ENCODE peak calls at places on chromosomes 4 and X, in five cellular contexts. J is heart right ventricle, G is IMR-90, Y is brain microvascular endothelial cell, Q is Caco-2. V is an unnamed sample.

GRCh38 chr4:145808848-145809512 is 129.0 kb downstream of the C4orf51 start:
- DNase-seq in J (no peak), G (no peak), Y (no peak), Q (no peak), V (no peak)

GRCh38 chrX:17456526-17456925 is 81.5 kb downstream of the NHS start:
- DNase-seq in J (no peak), G (no peak), Y (no peak), Q (no peak), V (no peak)

GRCh38 chr4:87219648-87220093 is 747 bp downstream of the KLHL8 start:
- DNase-seq in J (peak), G (peak), Y (peak), Q (no peak), V (no peak)

GRCh38 chrX:112826020-112826419 is 14.6 kb downstream of the AMOT start:
- DNase-seq in J (no peak), G (peak), Y (no peak), Q (no peak), V (no peak)

GRCh38 chr4:134944115-134944514 is 742.5 kb upstream of the PABPC4L start:
- DNase-seq in J (no peak), G (no peak), Y (no peak), Q (no peak), V (no peak)

GRCh38 chr4:62018537-62018936 is 818.4 kb downstream of the ADGRL3 start:
- DNase-seq in J (no peak), G (no peak), Y (no peak), Q (no peak), V (no peak)

GRCh38 chrX:331772-332495 is 13.3 kb upstream of the GTPBP6 start:
- DNase-seq in J (no peak), G (no peak), Y (no peak), Q (no peak), V (no peak)

GRCh38 chr4:151744614-151745013 is 16.2 kb downstream of the GATB start:
- DNase-seq in J (no peak), G (peak), Y (peak), Q (no peak), V (peak)

GRCh38 chr4:165325732-165326512 is 1.5 kb upstream of the MSMO1 start:
- DNase-seq in J (no peak), G (peak), Y (peak), Q (peak), V (peak)

GRCh38 chr4:3496021-3496420 is 32.9 kb downstream of the DOK7 start:
- DNase-seq in J (no peak), G (no peak), Y (no peak), Q (no peak), V (no peak)

GRCh38 chr4:174105202-174105601 is 178.3 kb downstream of the FBXO8 start:
- DNase-seq in J (no peak), G (no peak), Y (no peak), Q (no peak), V (no peak)

GRCh38 chrX:16666541-16666940 is 16.6 kb downstream of the S100G start:
- DNase-seq in J (no peak), G (peak), Y (peak), Q (no peak), V (no peak)

GRCh38 chr4:122617597-122618593 is 3.0 kb downstream of the IL21 start:
- DNase-seq in J (no peak), G (no peak), Y (no peak), Q (no peak), V (no peak)

GRCh38 chr4:188139141-188139540 is at the start of gene TRIML1:
- DNase-seq in J (no peak), G (no peak), Y (no peak), Q (no peak), V (no peak)

GRCh38 chr4:142840516-142841123 is 5.5 kb downstream of the INPP4B start:
- DNase-seq in J (no peak), G (peak), Y (peak), Q (no peak), V (no peak)

GRCh38 chr4:135120190-135120589 is 918.6 kb upstream of the PABPC4L start:
- DNase-seq in J (no peak), G (peak), Y (peak), Q (no peak), V (no peak)

GRCh38 chr4:25088342-25088952 is 57.7 kb upstream of the LGI2 start:
- DNase-seq in J (peak), G (peak), Y (peak), Q (no peak), V (no peak)

GRCh38 chr4:79852305-79852730 is 220.7 kb downstream of the ANTXR2 start:
- DNase-seq in J (no peak), G (peak), Y (peak), Q (peak), V (no peak)

GRCh38 chr4:143375326-143376073 is 38.8 kb downstream of the GAB1 start:
- DNase-seq in J (no peak), G (no peak), Y (peak), Q (no peak), V (no peak)

GRCh38 chr4:118953276-118953675 is 64.6 kb downstream of the SYNPO2 start:
- DNase-seq in J (no peak), G (no peak), Y (no peak), Q (no peak), V (no peak)

GRCh38 chr4:111854494-111855087 is 290.7 kb upstream of the FAM241A start:
- DNase-seq in J (peak), G (peak), Y (peak), Q (peak), V (no peak)

GRCh38 chr4:108130955-108131354 is 37.8 kb downstream of the LEF1 start:
- DNase-seq in J (no peak), G (no peak), Y (no peak), Q (no peak), V (no peak)

GRCh38 chr4:153763404-153763803 is 3.6 kb upstream of the RNF175 start:
- DNase-seq in J (no peak), G (no peak), Y (no peak), Q (no peak), V (no peak)

GRCh38 chr4:184370711-184371389 is 103.5 kb downstream of the IRF2 start:
- DNase-seq in J (no peak), G (peak), Y (no peak), Q (no peak), V (no peak)

GRCh38 chrX:114675365-114675764 is 91.5 kb downstream of the HTR2C start:
- DNase-seq in J (no peak), G (no peak), Y (no peak), Q (no peak), V (no peak)

DNA sequence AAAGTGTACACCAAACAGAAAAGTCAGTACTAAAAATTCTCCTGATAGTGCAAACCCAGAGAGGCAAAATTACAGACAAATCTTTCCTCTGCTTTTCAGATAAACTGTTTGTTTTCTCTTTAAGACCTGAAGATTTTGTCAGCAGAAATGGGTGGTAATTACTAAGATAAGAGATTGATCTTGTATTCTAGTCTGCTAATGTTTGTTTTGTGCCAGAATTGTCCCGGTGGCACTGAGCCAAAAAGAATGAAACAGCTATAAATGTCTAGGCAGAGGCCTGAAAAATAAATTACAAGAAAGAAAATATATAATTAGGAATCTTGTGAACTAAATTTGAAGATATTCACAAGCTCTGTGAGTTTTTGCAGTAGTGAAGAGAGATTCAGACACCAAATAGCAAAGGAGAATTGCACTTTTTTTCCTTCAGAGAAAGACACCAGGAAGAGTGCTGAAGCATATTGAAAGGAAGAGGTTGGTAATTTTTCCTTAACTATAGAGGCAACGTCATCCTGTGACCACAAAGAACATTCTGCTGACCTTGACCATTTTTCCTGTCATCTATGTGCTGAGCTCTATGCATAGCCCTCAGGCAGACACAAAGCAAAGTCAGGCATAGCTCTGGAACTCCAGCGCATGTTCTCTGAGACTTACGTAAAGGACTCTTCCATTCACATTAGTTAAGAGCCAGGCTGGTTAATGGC is 314.5 kb upstream of the RASGEF1B start:
- DNase-seq in J (peak), G (no peak), Y (peak), Q (no peak), V (no peak)
- TF ChIP-seq CTCF in J (no peak), G (no peak), Y (no peak), Q (no peak), V (no peak)

GRCh38 chr4:26826721-26827120 is 33.9 kb upstream of the STIM2 start:
- DNase-seq in J (peak), G (peak), Y (peak), Q (no peak), V (no peak)
- H3K4me3 ChIP-seq in J (no peak), G (no peak), Y (no peak), Q (no peak), V (no peak)

GRCh38 chrX:9873360-9873759 is 87.1 kb downstream of the SHROOM2 start:
- DNase-seq in J (no peak), G (no peak), Y (no peak), Q (no peak), V (no peak)

GRCh38 chrX:9875801-9876200 is 89.6 kb downstream of the SHROOM2 start:
- DNase-seq in J (no peak), G (no peak), Y (no peak), Q (no peak), V (no peak)

GRCh38 chrX:9873952-9874351 is 87.7 kb downstream of the SHROOM2 start:
- DNase-seq in J (no peak), G (peak), Y (no peak), Q (peak), V (no peak)

GRCh38 chrX:9874483-9874882 is 88.3 kb downstream of the SHROOM2 start:
- DNase-seq in J (no peak), G (peak), Y (no peak), Q (no peak), V (no peak)

DNA sequence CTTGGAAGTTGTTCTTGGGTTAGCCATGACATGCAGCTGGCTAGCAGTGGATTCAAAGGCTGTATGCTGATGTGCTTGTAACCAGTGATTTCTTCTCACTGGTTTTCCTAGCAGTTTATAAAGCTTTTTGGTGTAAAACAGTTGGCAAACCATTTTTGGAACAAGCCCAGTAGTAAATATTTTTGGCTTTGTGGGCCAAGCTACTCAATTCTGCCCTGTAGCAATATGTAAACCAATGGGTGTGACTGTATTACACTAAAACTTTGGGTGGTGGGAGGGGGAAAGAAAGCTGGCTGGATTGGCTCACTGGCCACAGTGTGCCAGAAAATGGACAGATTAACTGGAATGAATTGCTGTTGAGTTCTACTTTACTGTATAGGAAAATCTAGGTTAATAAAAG is 85.6 kb downstream of the SHROOM2 start:
- DNase-seq in J (no peak), G (peak), Y (no peak), Q (no peak), V (no peak)
- TF ChIP-seq CTCF in J (no peak), G (no peak), Y (no peak), Q (no peak), V (no peak)

GRCh38 chr4:68432320-68432719 is 14.9 kb upstream of the TMPRSS11E start:
- DNase-seq in J (no peak), G (no peak), Y (no peak), Q (no peak), V (no peak)

GRCh38 chr4:68434277-68434676 is 13.0 kb upstream of the TMPRSS11E start:
- DNase-seq in J (no peak), G (no peak), Y (no peak), Q (no peak), V (no peak)

GRCh38 chr4:68430337-68430736 is 16.9 kb upstream of the TMPRSS11E start:
- DNase-seq in J (no peak), G (no peak), Y (no peak), Q (no peak), V (no peak)

GRCh38 chr4:68433582-68433981 is 13.7 kb upstream of the TMPRSS11E start:
- DNase-seq in J (no peak), G (no peak), Y (no peak), Q (no peak), V (no peak)

DNA sequence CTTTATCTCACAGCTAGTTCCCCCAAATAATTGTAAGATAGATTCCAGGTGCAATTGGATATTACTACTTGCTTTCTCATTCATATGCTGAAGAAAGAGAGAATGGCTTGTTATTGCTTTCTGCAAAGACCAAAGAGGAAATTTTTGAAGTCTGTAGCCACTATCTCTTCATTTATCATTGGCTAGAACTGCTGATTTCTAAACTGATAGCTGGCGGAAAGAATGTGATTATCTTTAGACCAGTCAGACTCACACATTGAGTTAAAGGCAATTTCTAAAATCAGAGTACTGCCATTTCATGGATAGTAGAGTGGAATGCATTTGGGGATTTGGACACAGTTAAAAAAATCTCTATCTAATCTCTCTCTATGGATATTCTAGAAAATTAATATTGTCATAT is 12.4 kb upstream of the TMPRSS11E start:
- DNase-seq in J (no peak), G (no peak), Y (no peak), Q (no peak), V (no peak)
- H3K4me3 ChIP-seq in J (no peak), G (no peak), Y (no peak), Q (no peak), V (no peak)

DNA sequence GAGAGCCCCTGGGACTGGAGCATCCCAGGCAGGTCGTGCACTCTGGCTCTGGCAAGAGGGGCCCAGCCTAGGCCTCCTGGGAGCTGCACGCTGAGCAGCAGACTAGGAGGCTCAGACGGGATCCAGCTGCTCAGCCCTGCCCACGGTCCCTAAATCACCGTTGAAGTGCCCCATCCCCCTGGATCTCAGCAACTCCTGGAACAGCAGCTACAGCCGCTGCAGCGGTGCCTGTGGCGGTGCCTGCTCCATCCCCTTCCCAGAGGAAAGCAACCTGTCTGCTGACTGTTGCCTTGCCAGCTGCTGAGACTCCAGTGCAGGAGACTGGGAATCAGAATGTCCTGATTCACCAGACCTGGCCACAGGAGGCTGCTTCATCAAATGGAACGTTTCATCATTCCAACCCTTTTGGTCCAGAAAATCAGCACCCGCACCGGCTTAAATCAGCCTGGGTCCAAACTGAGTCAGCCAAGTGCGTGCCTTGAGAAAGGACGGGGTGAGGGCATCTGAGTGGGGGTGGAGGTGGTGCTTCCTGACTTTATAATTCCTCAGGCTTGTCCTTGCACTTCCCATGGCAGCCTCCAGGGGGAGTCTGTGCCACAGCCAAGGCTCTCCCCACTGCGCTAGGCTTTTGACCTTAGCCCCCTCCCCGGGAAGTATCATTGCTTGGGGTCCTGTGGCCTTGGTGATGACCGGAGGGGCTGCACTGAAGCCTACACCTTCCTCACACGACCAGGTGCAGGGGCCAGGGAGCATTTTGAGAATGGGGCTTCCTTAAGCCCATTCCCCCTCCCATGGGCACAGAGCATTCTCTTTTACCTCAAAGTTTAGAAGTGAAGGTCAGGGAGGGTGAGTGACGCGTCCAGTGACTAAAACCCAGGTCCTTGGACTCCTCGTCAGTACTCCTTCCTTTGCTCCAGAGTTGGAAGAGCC is 6.5 kb downstream of the ZNF185 start:
- DNase-seq in J (peak), G (peak), Y (peak), Q (peak), V (peak)
- TF ChIP-seq CTCF in J (peak), G (peak), Y (peak), Q (peak), V (peak)

DNA sequence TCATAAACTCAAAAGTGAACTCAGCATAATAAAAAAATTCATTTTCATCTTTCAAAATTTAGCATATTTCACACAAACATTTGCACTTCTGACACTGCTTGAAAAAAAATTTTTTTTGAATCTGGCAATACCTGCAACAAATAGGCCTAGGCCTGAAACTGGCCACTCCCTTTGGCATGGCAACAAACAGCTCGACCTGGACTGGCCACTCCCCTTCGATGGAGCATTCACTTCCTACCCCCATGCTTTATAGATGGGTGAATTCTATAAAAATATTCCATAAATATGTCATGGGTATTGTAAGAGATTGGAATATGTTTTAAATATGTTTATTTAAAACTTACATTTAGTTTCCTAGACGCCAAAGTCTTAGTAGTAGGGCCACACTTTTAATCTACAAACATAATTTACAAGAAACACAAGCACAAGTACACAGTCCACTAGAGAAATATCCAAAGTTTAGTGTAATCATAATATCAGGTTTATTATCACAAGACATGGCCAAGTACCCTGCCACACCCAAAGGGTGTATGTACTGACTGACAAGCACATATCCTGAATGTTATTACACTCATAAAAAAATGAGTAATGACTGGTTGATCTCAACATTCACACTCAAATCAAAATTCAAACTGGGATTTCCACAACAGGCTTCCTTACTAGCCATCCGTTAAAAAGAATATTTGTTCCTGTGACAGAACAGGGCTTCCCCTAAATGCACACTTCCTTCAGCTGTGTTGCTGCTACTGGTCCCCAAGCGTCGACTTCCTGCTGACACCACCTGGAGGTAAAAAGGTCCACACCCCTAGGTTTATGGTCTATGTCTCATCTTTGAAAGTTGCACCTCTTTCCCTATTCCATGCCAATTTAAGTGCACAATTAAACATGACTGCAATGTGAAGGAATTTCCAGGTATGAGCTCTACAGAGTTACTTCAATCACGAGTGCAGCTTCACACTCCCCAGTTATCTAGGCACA is 271.5 kb downstream of the NR3C2 start:
- DNase-seq in J (no peak), G (no peak), Y (no peak), Q (no peak), V (no peak)
- H3K4me3 ChIP-seq in J (no peak), G (no peak), Y (no peak), Q (no peak), V (no peak)

DNA sequence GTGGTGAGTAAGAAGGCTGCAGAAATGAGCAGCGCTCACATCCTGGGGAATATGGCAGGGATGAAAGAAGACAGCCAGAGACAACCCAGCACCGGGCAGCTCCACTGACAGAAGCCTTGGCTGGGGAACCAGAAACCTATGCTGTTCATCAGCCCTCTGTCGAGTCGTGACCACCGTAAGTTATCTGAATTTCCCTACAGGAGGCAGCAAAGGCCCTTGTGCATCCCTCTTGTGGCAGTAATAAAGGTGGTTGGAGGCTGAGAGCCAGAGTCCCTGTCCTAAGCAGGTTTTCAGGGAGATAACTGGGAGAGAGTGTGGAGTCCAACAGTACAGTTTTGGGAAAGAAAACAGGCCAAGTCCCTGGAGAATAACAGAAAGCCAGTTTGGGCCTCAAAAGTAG is 194.0 kb upstream of the BOD1L1 start:
- DNase-seq in J (no peak), G (no peak), Y (no peak), Q (peak), V (no peak)
- TF ChIP-seq CTCF in J (no peak), G (peak), Y (peak), Q (no peak), V (no peak)

DNA sequence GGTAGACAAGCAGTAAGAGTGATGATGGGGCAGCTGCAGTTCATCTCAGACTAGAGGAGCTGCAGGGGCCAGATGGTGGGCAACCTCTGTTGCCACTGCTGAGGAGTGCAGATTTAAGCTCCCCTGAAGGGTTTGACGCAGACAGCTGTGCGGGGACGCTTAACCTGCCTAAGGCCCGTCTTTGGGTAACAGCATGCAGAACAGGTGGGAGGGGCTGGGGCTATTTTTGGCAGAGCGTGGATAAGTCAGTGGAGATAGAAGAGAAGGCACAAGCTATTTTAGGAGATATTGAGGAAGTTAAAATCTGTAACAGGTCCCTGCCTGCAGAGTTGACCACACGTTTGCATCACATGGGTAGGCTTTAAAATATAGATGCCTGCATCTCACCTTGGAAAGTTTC is 10.5 kb downstream of the CD99 start:
- DNase-seq in J (peak), G (no peak), Y (no peak), Q (no peak), V (no peak)
- H3K4me3 ChIP-seq in J (no peak), G (no peak), Y (no peak), Q (no peak), V (no peak)

V was measured in AG04449.